ENCODE peak calls at places on chromosomes 2 and 18, in eight cellular contexts. One of them, this sample, is unnamed.

GRCh38 chr2:207337234-207338219 is 171.8 kb upstream of the KLF7 start:
- DNase-seq in NCI-H524: no peak
- DNase-seq in stimulated activated CD8-positive, alpha-beta memory T cell treated with anti-CD3 and anti-CD28 coated beads, Interleukin-7, amount 100 ng/mL, for 1 hour: no peak
- DNase-seq in left ventricle myocardium superior: no peak
- DNase-seq in nucleus accumbens: no peak
- DNase-seq in HCT116: peak; percentile 94
- DNase-seq in stimulated activated naive B cell treated with anti-CD40 and anti-IgM and Interleukin-4, amounts not matched to agents 10 μg/mL and 1 μg/mL and 100 μg/mL, for 72 hours: no peak
- DNase-seq in glutamatergic neuron: no peak
- DNase-seq in this sample: no peak

GRCh38 chr2:96602330-96602823 is 35.7 kb downstream of the KANSL3 start:
- DNase-seq in stimulated activated CD8-positive, alpha-beta memory T cell treated with anti-CD3 and anti-CD28 coated beads, Interleukin-7, amount 100 ng/mL, for 1 hour: no peak
- DNase-seq in NCI-H524: no peak
- DNase-seq in glutamatergic neuron: no peak
- DNase-seq in left ventricle myocardium superior: no peak
- DNase-seq in stimulated activated naive B cell treated with anti-CD40 and anti-IgM and Interleukin-4, amounts not matched to agents 10 μg/mL and 1 μg/mL and 100 μg/mL, for 72 hours: no peak
- DNase-seq in HCT116: no peak
- DNase-seq in nucleus accumbens: no peak
- DNase-seq in this sample: no peak

GRCh38 chr2:154689158-154689557 is 9.3 kb upstream of the KCNJ3 start:
- DNase-seq in left ventricle myocardium superior: no peak
- DNase-seq in stimulated activated CD8-positive, alpha-beta memory T cell treated with anti-CD3 and anti-CD28 coated beads, Interleukin-7, amount 100 ng/mL, for 1 hour: no peak
- DNase-seq in glutamatergic neuron: no peak
- DNase-seq in stimulated activated naive B cell treated with anti-CD40 and anti-IgM and Interleukin-4, amounts not matched to agents 10 μg/mL and 1 μg/mL and 100 μg/mL, for 72 hours: no peak
- DNase-seq in nucleus accumbens: no peak
- DNase-seq in HCT116: no peak
- DNase-seq in NCI-H524: no peak
- DNase-seq in this sample: no peak

GRCh38 chr2:33559336-33559735 is 39.8 kb downstream of the FAM98A start:
- DNase-seq in glutamatergic neuron: no peak
- DNase-seq in nucleus accumbens: no peak
- DNase-seq in stimulated activated naive B cell treated with anti-CD40 and anti-IgM and Interleukin-4, amounts not matched to agents 10 μg/mL and 1 μg/mL and 100 μg/mL, for 72 hours: no peak
- DNase-seq in left ventricle myocardium superior: no peak
- DNase-seq in stimulated activated CD8-positive, alpha-beta memory T cell treated with anti-CD3 and anti-CD28 coated beads, Interleukin-7, amount 100 ng/mL, for 1 hour: no peak
- DNase-seq in NCI-H524: no peak
- DNase-seq in HCT116: no peak
- DNase-seq in this sample: no peak

GRCh38 chr2:42753188-42753813 is 10.6 kb downstream of the OXER1 start:
- DNase-seq in HCT116: no peak
- DNase-seq in stimulated activated naive B cell treated with anti-CD40 and anti-IgM and Interleukin-4, amounts not matched to agents 10 μg/mL and 1 μg/mL and 100 μg/mL, for 72 hours: no peak
- DNase-seq in nucleus accumbens: no peak
- DNase-seq in left ventricle myocardium superior: no peak
- DNase-seq in glutamatergic neuron: no peak
- DNase-seq in NCI-H524: no peak
- DNase-seq in stimulated activated CD8-positive, alpha-beta memory T cell treated with anti-CD3 and anti-CD28 coated beads, Interleukin-7, amount 100 ng/mL, for 1 hour: no peak
- DNase-seq in this sample: no peak

GRCh38 chr2:111100087-111100764 is 20.5 kb upstream of the BCL2L11 start:
- DNase-seq in stimulated activated CD8-positive, alpha-beta memory T cell treated with anti-CD3 and anti-CD28 coated beads, Interleukin-7, amount 100 ng/mL, for 1 hour: no peak
- DNase-seq in left ventricle myocardium superior: no peak
- DNase-seq in stimulated activated naive B cell treated with anti-CD40 and anti-IgM and Interleukin-4, amounts not matched to agents 10 μg/mL and 1 μg/mL and 100 μg/mL, for 72 hours: no peak
- DNase-seq in HCT116: no peak
- DNase-seq in glutamatergic neuron: no peak
- DNase-seq in NCI-H524: no peak
- DNase-seq in nucleus accumbens: no peak
- DNase-seq in this sample: no peak

GRCh38 chr2:75998451-75998850 is 287.7 kb upstream of the GCFC2 start:
- DNase-seq in HCT116: no peak
- DNase-seq in left ventricle myocardium superior: no peak
- DNase-seq in NCI-H524: no peak
- DNase-seq in stimulated activated naive B cell treated with anti-CD40 and anti-IgM and Interleukin-4, amounts not matched to agents 10 μg/mL and 1 μg/mL and 100 μg/mL, for 72 hours: no peak
- DNase-seq in glutamatergic neuron: no peak
- DNase-seq in nucleus accumbens: no peak
- DNase-seq in stimulated activated CD8-positive, alpha-beta memory T cell treated with anti-CD3 and anti-CD28 coated beads, Interleukin-7, amount 100 ng/mL, for 1 hour: no peak
- DNase-seq in this sample: no peak

GRCh38 chr18:34122724-34123334 is 101.9 kb downstream of the NOL4 start:
- DNase-seq in stimulated activated CD8-positive, alpha-beta memory T cell treated with anti-CD3 and anti-CD28 coated beads, Interleukin-7, amount 100 ng/mL, for 1 hour: no peak
- DNase-seq in HCT116: peak; percentile 16
- DNase-seq in left ventricle myocardium superior: no peak
- DNase-seq in NCI-H524: peak; percentile 26
- DNase-seq in stimulated activated naive B cell treated with anti-CD40 and anti-IgM and Interleukin-4, amounts not matched to agents 10 μg/mL and 1 μg/mL and 100 μg/mL, for 72 hours: peak; percentile 3
- DNase-seq in glutamatergic neuron: peak; percentile 19
- DNase-seq in nucleus accumbens: peak; percentile 2
- DNase-seq in this sample: no peak

GRCh38 chr2:162475661-162476060 is 131.7 kb downstream of the GCA start:
- DNase-seq in stimulated activated CD8-positive, alpha-beta memory T cell treated with anti-CD3 and anti-CD28 coated beads, Interleukin-7, amount 100 ng/mL, for 1 hour: no peak
- DNase-seq in NCI-H524: peak; percentile 4
- DNase-seq in nucleus accumbens: peak; percentile 43
- DNase-seq in left ventricle myocardium superior: no peak
- DNase-seq in HCT116: no peak
- DNase-seq in glutamatergic neuron: peak; percentile 82
- DNase-seq in stimulated activated naive B cell treated with anti-CD40 and anti-IgM and Interleukin-4, amounts not matched to agents 10 μg/mL and 1 μg/mL and 100 μg/mL, for 72 hours: no peak
- DNase-seq in this sample: no peak

GRCh38 chr2:153622285-153622684 is 143.7 kb upstream of the RPRM start:
- DNase-seq in glutamatergic neuron: no peak
- DNase-seq in NCI-H524: no peak
- DNase-seq in stimulated activated CD8-positive, alpha-beta memory T cell treated with anti-CD3 and anti-CD28 coated beads, Interleukin-7, amount 100 ng/mL, for 1 hour: no peak
- DNase-seq in HCT116: no peak
- DNase-seq in nucleus accumbens: no peak
- DNase-seq in stimulated activated naive B cell treated with anti-CD40 and anti-IgM and Interleukin-4, amounts not matched to agents 10 μg/mL and 1 μg/mL and 100 μg/mL, for 72 hours: no peak
- DNase-seq in left ventricle myocardium superior: no peak
- DNase-seq in this sample: no peak

GRCh38 chr2:85523906-85524566 is 14.9 kb upstream of the MAT2A start:
- DNase-seq in glutamatergic neuron: no peak
- DNase-seq in left ventricle myocardium superior: no peak
- DNase-seq in NCI-H524: no peak
- DNase-seq in HCT116: no peak
- DNase-seq in nucleus accumbens: no peak
- DNase-seq in stimulated activated CD8-positive, alpha-beta memory T cell treated with anti-CD3 and anti-CD28 coated beads, Interleukin-7, amount 100 ng/mL, for 1 hour: no peak
- DNase-seq in stimulated activated naive B cell treated with anti-CD40 and anti-IgM and Interleukin-4, amounts not matched to agents 10 μg/mL and 1 μg/mL and 100 μg/mL, for 72 hours: no peak
- DNase-seq in this sample: no peak

GRCh38 chr2:11395389-11395788 is 51.0 kb upstream of the ROCK2 start:
- DNase-seq in left ventricle myocardium superior: peak; percentile 49
- DNase-seq in stimulated activated CD8-positive, alpha-beta memory T cell treated with anti-CD3 and anti-CD28 coated beads, Interleukin-7, amount 100 ng/mL, for 1 hour: no peak
- DNase-seq in stimulated activated naive B cell treated with anti-CD40 and anti-IgM and Interleukin-4, amounts not matched to agents 10 μg/mL and 1 μg/mL and 100 μg/mL, for 72 hours: no peak
- DNase-seq in nucleus accumbens: no peak
- DNase-seq in NCI-H524: no peak
- DNase-seq in glutamatergic neuron: no peak
- DNase-seq in HCT116: no peak
- DNase-seq in this sample: no peak

GRCh38 chr2:40165503-40165867 is 286.4 kb downstream of the SLC8A1 start:
- DNase-seq in stimulated activated CD8-positive, alpha-beta memory T cell treated with anti-CD3 and anti-CD28 coated beads, Interleukin-7, amount 100 ng/mL, for 1 hour: no peak
- DNase-seq in left ventricle myocardium superior: peak; percentile 38
- DNase-seq in NCI-H524: no peak
- DNase-seq in HCT116: no peak
- DNase-seq in nucleus accumbens: no peak
- DNase-seq in glutamatergic neuron: no peak
- DNase-seq in stimulated activated naive B cell treated with anti-CD40 and anti-IgM and Interleukin-4, amounts not matched to agents 10 μg/mL and 1 μg/mL and 100 μg/mL, for 72 hours: no peak
- DNase-seq in this sample: no peak

GRCh38 chr2:96950391-96951124 is 35.8 kb downstream of the FAM178B start:
- DNase-seq in stimulated activated naive B cell treated with anti-CD40 and anti-IgM and Interleukin-4, amounts not matched to agents 10 μg/mL and 1 μg/mL and 100 μg/mL, for 72 hours: no peak
- DNase-seq in HCT116: no peak
- DNase-seq in nucleus accumbens: no peak
- DNase-seq in NCI-H524: peak; percentile 20
- DNase-seq in stimulated activated CD8-positive, alpha-beta memory T cell treated with anti-CD3 and anti-CD28 coated beads, Interleukin-7, amount 100 ng/mL, for 1 hour: no peak
- DNase-seq in left ventricle myocardium superior: no peak
- DNase-seq in glutamatergic neuron: no peak
- DNase-seq in this sample: no peak

GRCh38 chr2:120653026-120653425 is 82.6 kb upstream of the GLI2 start:
- DNase-seq in nucleus accumbens: no peak
- DNase-seq in stimulated activated CD8-positive, alpha-beta memory T cell treated with anti-CD3 and anti-CD28 coated beads, Interleukin-7, amount 100 ng/mL, for 1 hour: no peak
- DNase-seq in glutamatergic neuron: no peak
- DNase-seq in left ventricle myocardium superior: no peak
- DNase-seq in HCT116: no peak
- DNase-seq in stimulated activated naive B cell treated with anti-CD40 and anti-IgM and Interleukin-4, amounts not matched to agents 10 μg/mL and 1 μg/mL and 100 μg/mL, for 72 hours: no peak
- DNase-seq in NCI-H524: no peak
- DNase-seq in this sample: no peak

GRCh38 chr2:233535276-233535675 is 31.3 kb downstream of the USP40 start:
- DNase-seq in glutamatergic neuron: no peak
- DNase-seq in nucleus accumbens: no peak
- DNase-seq in stimulated activated CD8-positive, alpha-beta memory T cell treated with anti-CD3 and anti-CD28 coated beads, Interleukin-7, amount 100 ng/mL, for 1 hour: no peak
- DNase-seq in HCT116: no peak
- DNase-seq in stimulated activated naive B cell treated with anti-CD40 and anti-IgM and Interleukin-4, amounts not matched to agents 10 μg/mL and 1 μg/mL and 100 μg/mL, for 72 hours: no peak
- DNase-seq in NCI-H524: no peak
- DNase-seq in left ventricle myocardium superior: no peak
- DNase-seq in this sample: no peak

GRCh38 chr2:97870396-97870843 is 125.3 kb downstream of the TMEM131 start:
- DNase-seq in HCT116: peak; percentile 79
- DNase-seq in stimulated activated CD8-positive, alpha-beta memory T cell treated with anti-CD3 and anti-CD28 coated beads, Interleukin-7, amount 100 ng/mL, for 1 hour: no peak
- DNase-seq in left ventricle myocardium superior: no peak
- DNase-seq in nucleus accumbens: no peak
- DNase-seq in glutamatergic neuron: no peak
- DNase-seq in stimulated activated naive B cell treated with anti-CD40 and anti-IgM and Interleukin-4, amounts not matched to agents 10 μg/mL and 1 μg/mL and 100 μg/mL, for 72 hours: peak; percentile 10
- DNase-seq in NCI-H524: no peak
- DNase-seq in this sample: no peak

GRCh38 chr2:100107440-100107839 is 35.0 kb downstream of the AFF3 start:
- DNase-seq in stimulated activated CD8-positive, alpha-beta memory T cell treated with anti-CD3 and anti-CD28 coated beads, Interleukin-7, amount 100 ng/mL, for 1 hour: no peak
- DNase-seq in stimulated activated naive B cell treated with anti-CD40 and anti-IgM and Interleukin-4, amounts not matched to agents 10 μg/mL and 1 μg/mL and 100 μg/mL, for 72 hours: no peak
- DNase-seq in nucleus accumbens: no peak
- DNase-seq in HCT116: no peak
- DNase-seq in left ventricle myocardium superior: no peak
- DNase-seq in glutamatergic neuron: peak; percentile 22
- DNase-seq in NCI-H524: no peak
- DNase-seq in this sample: no peak

GRCh38 chr18:69787825-69788547 is 159.7 kb downstream of the CD226 start:
- DNase-seq in nucleus accumbens: no peak
- DNase-seq in stimulated activated naive B cell treated with anti-CD40 and anti-IgM and Interleukin-4, amounts not matched to agents 10 μg/mL and 1 μg/mL and 100 μg/mL, for 72 hours: no peak
- DNase-seq in HCT116: peak; percentile 37
- DNase-seq in glutamatergic neuron: no peak
- DNase-seq in left ventricle myocardium superior: no peak
- DNase-seq in NCI-H524: no peak
- DNase-seq in stimulated activated CD8-positive, alpha-beta memory T cell treated with anti-CD3 and anti-CD28 coated beads, Interleukin-7, amount 100 ng/mL, for 1 hour: no peak
- DNase-seq in this sample: no peak

GRCh38 chr2:55156326-55156725 is 75.8 kb downstream of the CLHC1 start:
- DNase-seq in HCT116: no peak
- DNase-seq in stimulated activated naive B cell treated with anti-CD40 and anti-IgM and Interleukin-4, amounts not matched to agents 10 μg/mL and 1 μg/mL and 100 μg/mL, for 72 hours: no peak
- DNase-seq in glutamatergic neuron: no peak
- DNase-seq in nucleus accumbens: no peak
- DNase-seq in left ventricle myocardium superior: no peak
- DNase-seq in stimulated activated CD8-positive, alpha-beta memory T cell treated with anti-CD3 and anti-CD28 coated beads, Interleukin-7, amount 100 ng/mL, for 1 hour: no peak
- DNase-seq in NCI-H524: no peak
- DNase-seq in this sample: no peak

GRCh38 chr2:97701186-97701585 is 12.2 kb upstream of the ZAP70 start:
- DNase-seq in HCT116: no peak
- DNase-seq in glutamatergic neuron: no peak
- DNase-seq in stimulated activated naive B cell treated with anti-CD40 and anti-IgM and Interleukin-4, amounts not matched to agents 10 μg/mL and 1 μg/mL and 100 μg/mL, for 72 hours: no peak
- DNase-seq in left ventricle myocardium superior: no peak
- DNase-seq in nucleus accumbens: no peak
- DNase-seq in NCI-H524: no peak
- DNase-seq in stimulated activated CD8-positive, alpha-beta memory T cell treated with anti-CD3 and anti-CD28 coated beads, Interleukin-7, amount 100 ng/mL, for 1 hour: no peak
- DNase-seq in this sample: no peak

This sample was measured in esophagus squamous epithelium.